ENCODE peak calls at places on chromosomes 5 and 9, in seven cellular contexts. B is H9, G is mesenchymal stem cell, H is H1, J is IMR-90, V is mesendoderm, K is trophoblast cell. Q is an unnamed sample.

GRCh38 chr5:14038341-14038959 is 94.0 kb upstream of the DNAH5 start:
- DNase-seq in G (peak; percentile 86), H (no peak), B (no peak), V (peak; percentile 39), K (peak; percentile 48), J (peak; percentile 97), Q (no peak)

GRCh38 chr5:62509823-62510222 is 68.8 kb upstream of the LRRC70 start:
- DNase-seq in J (no peak), H (no peak), V (no peak), K (no peak), B (no peak), G (no peak), Q (no peak)

GRCh38 chr9:110969971-110970381 is 68.3 kb downstream of the LPAR1 start:
- DNase-seq in J (peak; percentile 85), B (no peak), V (no peak), H (no peak), G (peak; percentile 64), K (peak; percentile 79), Q (no peak)

GRCh38 chr5:145681686-145682085 is 153.5 kb downstream of the PRELID2 start:
- DNase-seq in V (peak; percentile 70), J (peak; percentile 73), H (no peak), B (peak; percentile 46), G (peak; percentile 76), K (peak; percentile 84), Q (peak; percentile 29)

GRCh38 chr9:110049699-110050450 is 158.1 kb downstream of the C9orf152 start:
- DNase-seq in B (peak; percentile 48), H (no peak), J (no peak), G (peak; percentile 50), V (peak; percentile 62), K (peak; percentile 60), Q (no peak)

GRCh38 chr5:104793031-104793430 is 1230.4 kb upstream of the NUDT12 start:
- DNase-seq in H (no peak), G (peak; percentile 74), B (no peak), K (peak; percentile 36), V (no peak), J (no peak), Q (no peak)

GRCh38 chr9:115921301-115921700 is 232.3 kb upstream of the PAPPA start:
- DNase-seq in V (no peak), K (peak; percentile 96), H (no peak), G (peak; percentile 17), J (peak; percentile 66), B (no peak), Q (no peak)

GRCh38 chr5:79837707-79838620 is 148.3 kb downstream of the CMYA5 start:
- DNase-seq in K (no peak), H (no peak), V (no peak), J (no peak), B (no peak), G (no peak), Q (no peak)

GRCh38 chr5:135179308-135179980 is 145.4 kb upstream of the PITX1 start:
- DNase-seq in J (no peak), G (no peak), B (peak; percentile 49), V (peak; percentile 70), H (no peak), K (no peak), Q (no peak)

GRCh38 chr5:134509308-134510040 is 16.0 kb upstream of the JADE2 start:
- DNase-seq in K (peak; percentile 56), H (no peak), B (peak; percentile 48), J (peak; percentile 52), V (peak; percentile 88), G (peak; percentile 83), Q (no peak)

GRCh38 chr5:16690243-16690839 is 73.5 kb upstream of the RETREG1 start:
- DNase-seq in G (peak; percentile 73), H (no peak), J (peak; percentile 51), B (peak; percentile 68), K (peak; percentile 71), V (peak; percentile 79), Q (peak; percentile 67)
- H2BK5ac ChIP-seq in G (no peak overlapping the region), H (no peak overlapping the region), J (no peak overlapping the region), B (no peak overlapping the region), K (no peak overlapping the region), V (no peak overlapping the region), Q (no peak overlapping the region)

DNA sequence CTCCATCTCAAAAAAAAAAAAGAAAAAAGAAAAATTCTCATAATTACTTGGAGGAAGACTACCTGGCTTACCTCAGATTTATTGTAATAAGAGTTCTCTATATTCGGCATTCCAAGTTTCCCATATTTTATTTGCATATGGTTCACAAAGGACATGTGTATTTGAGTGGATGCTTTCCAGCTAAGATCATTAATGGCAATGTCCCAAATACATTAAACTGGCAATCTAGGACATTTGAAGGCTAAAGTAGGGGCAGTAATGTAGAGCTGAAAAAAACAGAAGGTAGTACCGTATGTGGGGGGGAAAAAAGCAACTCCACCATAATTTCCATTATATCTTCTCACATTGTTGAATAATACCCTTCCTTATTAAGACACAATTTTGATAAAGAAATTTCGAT is 4.9 kb downstream of the TUT7 start:
- DNase-seq in B (no peak), H (no peak), K (no peak), J (peak; percentile 30), V (no peak), G (peak; percentile 5), Q (no peak)
- H2BK5ac ChIP-seq in B (no peak overlapping the region), H (no peak overlapping the region), K (no peak overlapping the region), J (no peak overlapping the region), V (no peak overlapping the region), G (no peak overlapping the region), Q (no peak overlapping the region)

DNA sequence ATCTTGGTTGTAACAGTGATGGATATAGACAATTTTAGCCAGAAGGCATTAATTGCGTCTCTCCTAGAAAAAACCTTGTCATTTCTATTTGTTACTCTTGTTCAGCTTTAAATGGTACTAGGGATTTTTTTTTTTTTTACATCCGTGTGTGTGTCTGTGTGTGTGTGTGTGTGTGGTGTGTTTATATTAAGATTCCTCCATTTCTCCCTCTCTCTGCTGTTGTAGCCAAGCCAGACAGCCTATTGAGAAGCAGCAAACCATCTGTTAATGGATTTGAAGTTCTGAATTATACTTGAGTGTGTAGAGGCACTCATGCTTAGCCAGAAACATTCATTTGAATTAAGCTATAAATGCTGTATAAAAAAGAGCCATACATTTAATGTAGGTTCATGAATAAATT is 72.3 kb downstream of the SLF1 start:
- DNase-seq in G (peak; percentile 59), B (no peak), V (no peak), J (peak; percentile 56), H (no peak), K (no peak), Q (no peak)
- H2BK5ac ChIP-seq in G (no peak overlapping the region), B (no peak overlapping the region), V (no peak overlapping the region), J (no peak overlapping the region), H (no peak overlapping the region), K (no peak overlapping the region), Q (no peak overlapping the region)

GRCh38 chr9:24594234-24594850 is 48.6 kb upstream of the IZUMO3 start:
- DNase-seq in K (no peak), V (no peak), G (no peak), H (no peak), J (no peak), B (no peak), Q (no peak)
- H2BK5ac ChIP-seq in K (no peak overlapping the region), V (no peak overlapping the region), G (no peak overlapping the region), H (no peak overlapping the region), J (no peak overlapping the region), B (no peak overlapping the region), Q (no peak overlapping the region)

GRCh38 chr5:1901081-1901480 is 18.4 kb upstream of the IRX4 start:
- DNase-seq in J (no peak), H (no peak), B (no peak), V (no peak), K (no peak), G (no peak), Q (no peak)

GRCh38 chr5:1897816-1898450 is 15.2 kb upstream of the IRX4 start:
- DNase-seq in V (no peak), K (peak; percentile 49), J (no peak), B (no peak), G (no peak), H (no peak), Q (no peak)

GRCh38 chr5:1905108-1905507 is 22.4 kb upstream of the IRX4 start:
- DNase-seq in G (no peak), K (no peak), J (no peak), V (no peak), H (no peak), B (no peak), Q (no peak)

GRCh38 chr5:1899201-1899600 is 16.5 kb upstream of the IRX4 start:
- DNase-seq in B (no peak), V (no peak), J (no peak), G (no peak), H (no peak), K (no peak), Q (no peak)

DNA sequence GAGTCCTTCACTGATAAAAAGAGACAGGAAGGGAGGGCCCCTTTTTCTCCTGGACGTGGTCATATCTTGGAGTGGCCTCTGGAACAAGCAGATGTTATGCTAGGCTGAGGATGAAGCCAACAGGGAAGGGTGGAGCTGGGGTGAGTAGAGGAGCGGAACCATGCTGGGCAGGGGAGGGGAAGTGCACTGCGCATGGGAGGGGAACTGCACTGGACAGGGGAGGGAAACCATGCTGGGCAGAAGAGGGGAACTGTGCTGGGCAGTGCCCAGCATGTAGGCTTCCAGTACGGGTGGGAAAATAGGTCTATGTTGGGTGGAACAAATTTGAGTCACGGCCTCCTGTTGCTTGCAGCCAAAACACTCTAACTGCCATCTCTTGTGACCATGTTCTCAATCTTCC is 19.3 kb upstream of the IRX4 start:
- DNase-seq in V (no peak), H (no peak), B (no peak), K (no peak), J (no peak), G (no peak), Q (no peak)
- H2BK5ac ChIP-seq in V (no peak overlapping the region), H (no peak overlapping the region), B (no peak overlapping the region), K (no peak overlapping the region), J (no peak overlapping the region), G (no peak overlapping the region), Q (no peak overlapping the region)

GRCh38 chr5:173974688-173975239 is 14.2 kb upstream of the C5orf47 start:
- DNase-seq in B (no peak), V (no peak), K (peak; percentile 38), H (no peak), J (no peak), G (no peak), Q (no peak)
- H2BK5ac ChIP-seq in B (no peak overlapping the region), V (no peak overlapping the region), K (no peak overlapping the region), H (no peak overlapping the region), J (no peak overlapping the region), G (no peak overlapping the region), Q (no peak overlapping the region)

GRCh38 chr9:13933268-13933656 is 380.7 kb downstream of the NFIB start:
- DNase-seq in K (no peak), H (no peak), J (no peak), B (no peak), G (no peak), V (no peak), Q (no peak)
- H2BK5ac ChIP-seq in K (no peak overlapping the region), H (no peak overlapping the region), J (no peak overlapping the region), B (no peak overlapping the region), G (no peak overlapping the region), V (no peak overlapping the region), Q (no peak overlapping the region)